ENCODE peak calls at places on chromosomes 12 and 14, in five cellular contexts. S is NCI-H1417, L is HFFc6, O is hypothalamus, P is MM.1S. I is an unnamed sample.

GRCh38 chr14:104084251-104085002 is 1.1 kb upstream of the ASPG start:
- DNase-seq in P (no peak), S (no peak), O (no peak), L (no peak), I (no peak)

GRCh38 chr12:49806321-49806813 is 21.8 kb downstream of the NCKAP5L start:
- DNase-seq in S (no peak), P (no peak), O (no peak), L (no peak), I (no peak)

GRCh38 chr12:110790301-110790700 is 47.6 kb upstream of the PPP1CC start:
- DNase-seq in L (peak; percentile 12), O (no peak), S (no peak), P (no peak), I (no peak)

GRCh38 chr12:112433551-112433950 is 14.8 kb downstream of the PTPN11 start:
- DNase-seq in P (no peak), S (no peak), L (no peak), O (no peak), I (no peak)

GRCh38 chr12:93908846-93909592 is 231.8 kb downstream of the CRADD start:
- DNase-seq in O (no peak), L (no peak), S (peak; percentile 43), P (no peak), I (no peak)

GRCh38 chr12:108379761-108380160 is 40.6 kb upstream of the CMKLR1 start:
- DNase-seq in P (no peak), L (no peak), O (no peak), S (no peak), I (no peak)

GRCh38 chr12:42969357-42969756 is 379.8 kb upstream of the PRICKLE1 start:
- DNase-seq in O (no peak), S (no peak), L (no peak), P (no peak), I (no peak)

GRCh38 chr14:87840906-87841305 is 152.1 kb downstream of the GALC start:
- DNase-seq in O (no peak), S (no peak), P (no peak), L (no peak), I (no peak)

GRCh38 chr12:127729381-127729780 is 537.6 kb upstream of the TMEM132C start:
- DNase-seq in O (no peak), P (no peak), S (peak; percentile 18), L (peak; percentile 3), I (no peak)

GRCh38 chr14:96690713-96691383 is 106.3 kb upstream of the VRK1 start:
- DNase-seq in L (no peak), S (no peak), O (no peak), P (no peak), I (no peak)

GRCh38 chr12:85798122-85798521 is 38.1 kb downstream of the RASSF9 start:
- DNase-seq in P (no peak), S (no peak), O (no peak), L (no peak), I (no peak)

GRCh38 chr14:43475762-43476161 is 1031.3 kb downstream of the FSCB start:
- DNase-seq in L (no peak), O (no peak), S (no peak), P (no peak), I (no peak)

GRCh38 chr12:41965996-41966395 is 178.7 kb downstream of the GXYLT1 start:
- DNase-seq in L (no peak), S (no peak), O (no peak), P (no peak), I (no peak)

GRCh38 chr12:71848212-71848611 is 8.7 kb downstream of the TBC1D15 start:
- DNase-seq in O (no peak), L (no peak), S (no peak), P (no peak), I (no peak)

GRCh38 chr12:59486827-59487226 is 109.0 kb upstream of the SLC16A7 start:
- DNase-seq in L (peak; percentile 20), S (no peak), P (no peak), O (no peak), I (no peak)

GRCh38 chr14:35669782-35670181 is 135.8 kb downstream of the INSM2 start:
- DNase-seq in O (no peak), S (no peak), L (peak; percentile 77), P (no peak), I (no peak)

GRCh38 chr12:84113666-84114065 is 798.9 kb downstream of the SLC6A15 start:
- DNase-seq in P (no peak), L (no peak), S (no peak), O (no peak), I (no peak)

GRCh38 chr14:21098134-21098891 is at the start of gene ZNF219:
- DNase-seq in P (no peak), S (peak; percentile 47), L (peak; percentile 15), O (no peak), I (peak; percentile 56)

GRCh38 chr14:55585854-55586253 is 5.8 kb downstream of the KTN1 start:
- DNase-seq in O (no peak), S (no peak), P (no peak), L (peak; percentile 41), I (no peak)

GRCh38 chr12:18589316-18589715 is 148.5 kb downstream of the PLCZ1 start:
- DNase-seq in L (peak; percentile 25), P (no peak), S (no peak), O (no peak), I (no peak)

GRCh38 chr14:104130974-104131651 is 7.3 kb upstream of the KIF26A start:
- DNase-seq in S (peak; percentile 58), O (no peak), P (peak; percentile 17), L (peak; percentile 15), I (peak; percentile 61)

GRCh38 chr12:1496162-1496925 is 98.0 kb downstream of the FBXL14 start:
- DNase-seq in S (no peak), P (no peak), L (no peak), O (no peak), I (peak; percentile 37)

I was measured in mesothelial cell of epicardium.